ENCODE peak calls at places on chromosomes 16 and 17, in eight cellular contexts. One of them, this sample, is unnamed.

GRCh38 chr17:4554441-4554996 is 665 bp downstream of the MYBBP1A start:
- DNase-seq in PC-3: no peak
- DNase-seq in heart left ventricle: no peak
- DNase-seq in OCI-LY7: no peak
- DNase-seq in ovary: peak; percentile 55
- DNase-seq in endothelial cell of umbilical vein: no peak
- DNase-seq in effector memory CD4-positive, alpha-beta T cell: no peak
- DNase-seq in mesendoderm: no peak
- DNase-seq in this sample: no peak

GRCh38 chr16:86708431-86708830 is 130.1 kb downstream of the FOXL1 start:
- DNase-seq in PC-3: no peak
- DNase-seq in heart left ventricle: no peak
- DNase-seq in OCI-LY7: no peak
- DNase-seq in ovary: no peak
- DNase-seq in endothelial cell of umbilical vein: no peak
- DNase-seq in effector memory CD4-positive, alpha-beta T cell: no peak
- DNase-seq in mesendoderm: no peak
- DNase-seq in this sample: no peak

GRCh38 chr17:65723356-65723928 is 162.0 kb upstream of the AXIN2 start:
- DNase-seq in PC-3: peak; percentile 61
- DNase-seq in heart left ventricle: no peak
- DNase-seq in OCI-LY7: no peak
- DNase-seq in ovary: no peak
- DNase-seq in endothelial cell of umbilical vein: peak; percentile 46
- DNase-seq in effector memory CD4-positive, alpha-beta T cell: no peak
- DNase-seq in mesendoderm: no peak
- DNase-seq in this sample: no peak

GRCh38 chr16:84278333-84278732 is 16.3 kb upstream of the WFDC1 start:
- DNase-seq in PC-3: no peak
- DNase-seq in heart left ventricle: no peak
- DNase-seq in OCI-LY7: no peak
- DNase-seq in ovary: no peak
- DNase-seq in endothelial cell of umbilical vein: no peak
- DNase-seq in effector memory CD4-positive, alpha-beta T cell: no peak
- DNase-seq in mesendoderm: no peak
- DNase-seq in this sample: no peak

GRCh38 chr16:57818377-57819055 is 16.2 kb upstream of the KIFC3 start:
- DNase-seq in PC-3: peak; percentile 78
- DNase-seq in heart left ventricle: no peak
- DNase-seq in OCI-LY7: no peak
- DNase-seq in ovary: no peak
- DNase-seq in endothelial cell of umbilical vein: no peak
- DNase-seq in effector memory CD4-positive, alpha-beta T cell: no peak
- DNase-seq in mesendoderm: no peak
- DNase-seq in this sample: no peak

GRCh38 chr17:65407017-65407416 is 154.4 kb downstream of the AXIN2 start:
- DNase-seq in PC-3: no peak
- DNase-seq in heart left ventricle: no peak
- DNase-seq in OCI-LY7: no peak
- DNase-seq in ovary: no peak
- DNase-seq in endothelial cell of umbilical vein: no peak
- DNase-seq in effector memory CD4-positive, alpha-beta T cell: no peak
- DNase-seq in mesendoderm: no peak
- DNase-seq in this sample: no peak

GRCh38 chr17:40317345-40317873 is 8.4 kb downstream of the RARA start:
- DNase-seq in PC-3: peak; percentile 61
- DNase-seq in heart left ventricle: peak; percentile 64
- DNase-seq in OCI-LY7: peak; percentile 70
- DNase-seq in ovary: peak; percentile 52
- DNase-seq in endothelial cell of umbilical vein: peak; percentile 76
- DNase-seq in effector memory CD4-positive, alpha-beta T cell: no peak
- DNase-seq in mesendoderm: peak; percentile 86
- DNase-seq in this sample: peak; percentile 41

GRCh38 chr17:8420041-8420934 is 15.4 kb upstream of the NDEL1 start:
- DNase-seq in PC-3: peak; percentile 16
- DNase-seq in heart left ventricle: peak; percentile 73
- DNase-seq in OCI-LY7: no peak
- DNase-seq in ovary: peak; percentile 35
- DNase-seq in endothelial cell of umbilical vein: peak; percentile 98
- DNase-seq in effector memory CD4-positive, alpha-beta T cell: no peak
- DNase-seq in mesendoderm: no peak
- DNase-seq in this sample: no peak

GRCh38 chr16:79329967-79330366 is 270.6 kb downstream of the MAF start:
- DNase-seq in PC-3: no peak
- DNase-seq in heart left ventricle: no peak
- DNase-seq in OCI-LY7: no peak
- DNase-seq in ovary: no peak
- DNase-seq in endothelial cell of umbilical vein: no peak
- DNase-seq in effector memory CD4-positive, alpha-beta T cell: no peak
- DNase-seq in mesendoderm: no peak
- DNase-seq in this sample: no peak

GRCh38 chr16:70688266-70688742 is 2.5 kb upstream of the MTSS2 start:
- DNase-seq in PC-3: no peak
- DNase-seq in heart left ventricle: peak; percentile 61
- DNase-seq in OCI-LY7: no peak
- DNase-seq in ovary: peak; percentile 88
- DNase-seq in endothelial cell of umbilical vein: peak; percentile 88
- DNase-seq in effector memory CD4-positive, alpha-beta T cell: no peak
- DNase-seq in mesendoderm: no peak
- DNase-seq in this sample: peak; percentile 85

GRCh38 chr16:22278418-22278817 is 18.8 kb upstream of the POLR3E start:
- DNase-seq in PC-3: no peak
- DNase-seq in heart left ventricle: no peak
- DNase-seq in OCI-LY7: no peak
- DNase-seq in ovary: no peak
- DNase-seq in endothelial cell of umbilical vein: no peak
- DNase-seq in effector memory CD4-positive, alpha-beta T cell: no peak
- DNase-seq in mesendoderm: no peak
- DNase-seq in this sample: no peak

GRCh38 chr17:75267403-75268232 is 3.4 kb downstream of the MIF4GD start:
- DNase-seq in PC-3: peak; percentile 18
- DNase-seq in heart left ventricle: no peak
- DNase-seq in OCI-LY7: no peak
- DNase-seq in ovary: no peak
- DNase-seq in endothelial cell of umbilical vein: peak; percentile 17
- DNase-seq in effector memory CD4-positive, alpha-beta T cell: no peak
- DNase-seq in mesendoderm: peak; percentile 85
- DNase-seq in this sample: no peak

GRCh38 chr16:15993946-15994665 is 44.7 kb downstream of the ABCC1 start:
- DNase-seq in PC-3: no peak
- DNase-seq in heart left ventricle: peak; percentile 21
- DNase-seq in OCI-LY7: no peak
- DNase-seq in ovary: no peak
- DNase-seq in endothelial cell of umbilical vein: peak; percentile 91
- DNase-seq in effector memory CD4-positive, alpha-beta T cell: no peak
- DNase-seq in mesendoderm: no peak
- DNase-seq in this sample: no peak

GRCh38 chr17:14356043-14356637 is 55.3 kb downstream of the HS3ST3B1 start:
- DNase-seq in PC-3: no peak
- DNase-seq in heart left ventricle: no peak
- DNase-seq in OCI-LY7: no peak
- DNase-seq in ovary: no peak
- DNase-seq in endothelial cell of umbilical vein: no peak
- DNase-seq in effector memory CD4-positive, alpha-beta T cell: no peak
- DNase-seq in mesendoderm: peak; percentile 47
- DNase-seq in this sample: no peak

GRCh38 chr17:63150994-63151464 is 185.0 kb downstream of the TANC2 start:
- DNase-seq in PC-3: no peak
- DNase-seq in heart left ventricle: no peak
- DNase-seq in OCI-LY7: no peak
- DNase-seq in ovary: no peak
- DNase-seq in endothelial cell of umbilical vein: no peak
- DNase-seq in effector memory CD4-positive, alpha-beta T cell: no peak
- DNase-seq in mesendoderm: peak; percentile 18
- DNase-seq in this sample: no peak

GRCh38 chr17:49515196-49515770 is 20.2 kb downstream of the NGFR start:
- DNase-seq in PC-3: peak; percentile 46
- DNase-seq in heart left ventricle: peak; percentile 91
- DNase-seq in OCI-LY7: no peak
- DNase-seq in ovary: peak; percentile 91
- DNase-seq in endothelial cell of umbilical vein: no peak
- DNase-seq in effector memory CD4-positive, alpha-beta T cell: no peak
- DNase-seq in mesendoderm: peak; percentile 93
- DNase-seq in this sample: peak; percentile 42

GRCh38 chr17:348692-349425 is 3.7 kb downstream of the RPH3AL start:
- DNase-seq in PC-3: no peak
- DNase-seq in heart left ventricle: no peak
- DNase-seq in OCI-LY7: no peak
- DNase-seq in ovary: no peak
- DNase-seq in endothelial cell of umbilical vein: peak; percentile 59
- DNase-seq in effector memory CD4-positive, alpha-beta T cell: no peak
- DNase-seq in mesendoderm: no peak
- DNase-seq in this sample: no peak

GRCh38 chr17:80034977-80035686 is 540 bp downstream of the TBC1D16 start:
- DNase-seq in PC-3: peak; percentile 31
- DNase-seq in heart left ventricle: peak; percentile 19
- DNase-seq in OCI-LY7: no peak
- DNase-seq in ovary: no peak
- DNase-seq in endothelial cell of umbilical vein: peak; percentile 68
- DNase-seq in effector memory CD4-positive, alpha-beta T cell: peak; percentile 58
- DNase-seq in mesendoderm: peak; percentile 50
- DNase-seq in this sample: no peak

GRCh38 chr17:66829386-66829864 is 5.5 kb upstream of the CACNG5 start:
- DNase-seq in PC-3: peak; percentile 77
- DNase-seq in heart left ventricle: peak; percentile 26
- DNase-seq in OCI-LY7: no peak
- DNase-seq in ovary: peak; percentile 60
- DNase-seq in endothelial cell of umbilical vein: peak; percentile 70
- DNase-seq in effector memory CD4-positive, alpha-beta T cell: no peak
- DNase-seq in mesendoderm: peak; percentile 87
- DNase-seq in this sample: no peak

GRCh38 chr17:57138030-57138911 is 53.2 kb downstream of the AKAP1 start:
- DNase-seq in PC-3: no peak
- DNase-seq in heart left ventricle: no peak
- DNase-seq in OCI-LY7: no peak
- DNase-seq in ovary: no peak
- DNase-seq in endothelial cell of umbilical vein: no peak
- DNase-seq in effector memory CD4-positive, alpha-beta T cell: no peak
- DNase-seq in mesendoderm: no peak
- DNase-seq in this sample: no peak
- H3K27ac ChIP-seq in PC-3: no peak overlapping the region
- H3K27ac ChIP-seq in heart left ventricle: no peak overlapping the region
- H3K27ac ChIP-seq in OCI-LY7: no peak overlapping the region
- H3K27ac ChIP-seq in ovary: no peak overlapping the region
- H3K27ac ChIP-seq in endothelial cell of umbilical vein: no peak overlapping the region
- H3K27ac ChIP-seq in effector memory CD4-positive, alpha-beta T cell: no peak overlapping the region
- H3K27ac ChIP-seq in mesendoderm: no peak overlapping the region
- H3K27ac ChIP-seq in this sample: no peak overlapping the region

GRCh38 chr17:46841561-46842379 is 9.6 kb upstream of the WNT9B start:
- DNase-seq in PC-3: peak; percentile 46
- DNase-seq in heart left ventricle: no peak
- DNase-seq in OCI-LY7: no peak
- DNase-seq in ovary: no peak
- DNase-seq in endothelial cell of umbilical vein: no peak
- DNase-seq in effector memory CD4-positive, alpha-beta T cell: no peak
- DNase-seq in mesendoderm: peak; percentile 54
- DNase-seq in this sample: no peak
- H3K4me3 ChIP-seq in PC-3: peak overlapping the region; percentile 23
- H3K4me3 ChIP-seq in heart left ventricle: no peak overlapping the region
- H3K4me3 ChIP-seq in OCI-LY7: no peak overlapping the region
- H3K4me3 ChIP-seq in ovary: no peak overlapping the region
- H3K4me3 ChIP-seq in endothelial cell of umbilical vein: no peak overlapping the region
- H3K4me3 ChIP-seq in effector memory CD4-positive, alpha-beta T cell: no peak overlapping the region
- H3K4me3 ChIP-seq in mesendoderm: no peak overlapping the region
- H3K4me3 ChIP-seq in this sample: peak overlapping the region; percentile 45

DNA sequence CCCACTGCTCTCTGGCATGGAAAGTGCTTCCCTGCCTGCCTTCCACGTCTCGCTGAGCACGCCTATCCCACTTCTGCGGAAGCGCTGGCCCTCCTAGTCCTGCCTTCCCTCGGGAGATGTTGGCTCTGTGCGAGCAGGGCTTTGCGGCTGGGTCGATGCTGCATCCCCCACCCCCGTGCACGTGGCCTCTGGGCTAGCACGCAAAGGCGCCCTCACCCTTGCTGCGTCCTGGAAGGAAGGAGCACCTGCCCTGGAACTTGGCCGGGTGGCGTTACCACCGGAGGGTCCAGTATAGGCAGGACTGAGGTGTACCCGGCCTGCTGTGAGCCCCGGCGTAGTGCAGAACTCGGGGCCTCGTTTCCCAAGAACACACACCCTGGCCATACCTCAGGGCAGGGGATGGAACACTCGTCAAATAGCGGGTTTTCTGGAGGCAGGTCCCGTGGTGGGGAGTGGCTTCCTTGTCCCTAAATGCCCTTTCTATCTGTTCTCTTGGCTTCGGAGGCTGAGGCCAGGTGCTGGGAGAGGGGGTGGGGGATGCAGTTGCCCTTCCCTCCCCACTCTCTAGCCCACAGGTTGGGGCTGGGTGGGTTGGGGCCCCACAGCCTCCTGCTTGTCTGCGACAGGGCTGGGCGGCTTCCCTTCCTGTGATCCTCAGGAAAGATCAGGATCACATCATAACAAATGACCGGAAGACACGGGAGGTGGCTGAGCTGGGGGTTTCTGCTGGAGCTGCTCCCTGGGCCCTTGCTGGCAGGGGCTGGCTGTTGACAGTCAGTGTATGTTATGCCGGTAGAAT is 17.4 kb downstream of the BAIAP2 start:
- DNase-seq in PC-3: no peak
- DNase-seq in heart left ventricle: peak; percentile 47
- DNase-seq in OCI-LY7: no peak
- DNase-seq in ovary: no peak
- DNase-seq in endothelial cell of umbilical vein: peak; percentile 40
- DNase-seq in effector memory CD4-positive, alpha-beta T cell: no peak
- DNase-seq in mesendoderm: no peak
- DNase-seq in this sample: no peak
- H3K27ac ChIP-seq in PC-3: no peak overlapping the region
- H3K27ac ChIP-seq in heart left ventricle: peak overlapping the region; percentile 63
- H3K27ac ChIP-seq in OCI-LY7: no peak overlapping the region
- H3K27ac ChIP-seq in ovary: no peak overlapping the region
- H3K27ac ChIP-seq in endothelial cell of umbilical vein: peak overlapping the region; percentile 21
- H3K27ac ChIP-seq in effector memory CD4-positive, alpha-beta T cell: no peak overlapping the region
- H3K27ac ChIP-seq in mesendoderm: no peak overlapping the region
- H3K27ac ChIP-seq in this sample: peak overlapping the region; percentile 10

GRCh38 chr16:53678155-53678554 is 25.5 kb downstream of the RPGRIP1L start:
- DNase-seq in PC-3: no peak
- DNase-seq in heart left ventricle: no peak
- DNase-seq in OCI-LY7: no peak
- DNase-seq in ovary: no peak
- DNase-seq in endothelial cell of umbilical vein: no peak
- DNase-seq in effector memory CD4-positive, alpha-beta T cell: no peak
- DNase-seq in mesendoderm: no peak
- DNase-seq in this sample: no peak

GRCh38 chr16:53668869-53669268 is 34.8 kb downstream of the RPGRIP1L start:
- DNase-seq in PC-3: no peak
- DNase-seq in heart left ventricle: no peak
- DNase-seq in OCI-LY7: no peak
- DNase-seq in ovary: no peak
- DNase-seq in endothelial cell of umbilical vein: no peak
- DNase-seq in effector memory CD4-positive, alpha-beta T cell: no peak
- DNase-seq in mesendoderm: no peak
- DNase-seq in this sample: no peak

GRCh38 chr16:53678756-53679334 is 24.8 kb downstream of the RPGRIP1L start:
- DNase-seq in PC-3: no peak
- DNase-seq in heart left ventricle: no peak
- DNase-seq in OCI-LY7: no peak
- DNase-seq in ovary: no peak
- DNase-seq in endothelial cell of umbilical vein: peak; percentile 52
- DNase-seq in effector memory CD4-positive, alpha-beta T cell: no peak
- DNase-seq in mesendoderm: no peak
- DNase-seq in this sample: no peak

GRCh38 chr16:53672461-53672860 is 31.2 kb downstream of the RPGRIP1L start:
- DNase-seq in PC-3: no peak
- DNase-seq in heart left ventricle: no peak
- DNase-seq in OCI-LY7: no peak
- DNase-seq in ovary: no peak
- DNase-seq in endothelial cell of umbilical vein: no peak
- DNase-seq in effector memory CD4-positive, alpha-beta T cell: no peak
- DNase-seq in mesendoderm: no peak
- DNase-seq in this sample: no peak

GRCh38 chr16:53673189-53673588 is 30.5 kb downstream of the RPGRIP1L start:
- DNase-seq in PC-3: no peak
- DNase-seq in heart left ventricle: no peak
- DNase-seq in OCI-LY7: no peak
- DNase-seq in ovary: no peak
- DNase-seq in endothelial cell of umbilical vein: no peak
- DNase-seq in effector memory CD4-positive, alpha-beta T cell: no peak
- DNase-seq in mesendoderm: no peak
- DNase-seq in this sample: no peak
- H3K4me3 ChIP-seq in PC-3: no peak overlapping the region
- H3K4me3 ChIP-seq in heart left ventricle: no peak overlapping the region
- H3K4me3 ChIP-seq in OCI-LY7: no peak overlapping the region
- H3K4me3 ChIP-seq in ovary: no peak overlapping the region
- H3K4me3 ChIP-seq in endothelial cell of umbilical vein: no peak overlapping the region
- H3K4me3 ChIP-seq in effector memory CD4-positive, alpha-beta T cell: no peak overlapping the region
- H3K4me3 ChIP-seq in mesendoderm: no peak overlapping the region
- H3K4me3 ChIP-seq in this sample: no peak overlapping the region